ENCODE peak calls at places on chromosomes 3 and 15, in four cellular contexts. H, X, I and Y are unnamed samples.
A peak's percentile ranks its signal among the peaks of the same experiment; 100 is the strongest.

GRCh38 chr3:136862611-136862951 is 573 bp downstream of the NCK1 start:
- DNase-seq in H (peak; percentile 57), X (no peak), I (no peak), Y (peak; percentile 73)

GRCh38 chr3:21839592-21839991 is 88.6 kb upstream of the ZNF385D start:
- DNase-seq in H (peak; percentile 53), X (no peak), I (no peak), Y (peak; percentile 50)

GRCh38 chr3:73511555-73511954 is 113.2 kb downstream of the PDZRN3 start:
- DNase-seq in H (no peak), X (no peak), I (no peak), Y (no peak)

GRCh38 chr3:49316696-49317457 is 23.0 kb downstream of the USP4 start:
- DNase-seq in H (no peak), X (no peak), I (no peak), Y (no peak)

GRCh38 chr3:170734043-170734736 is 135.8 kb downstream of the RPL22L1 start:
- DNase-seq in H (no peak), X (no peak), I (no peak), Y (no peak)

GRCh38 chr3:185403002-185403401 is 40.1 kb downstream of the MAP3K13 start:
- DNase-seq in H (no peak), X (no peak), I (no peak), Y (no peak)

GRCh38 chr3:18302517-18302916 is 122.6 kb downstream of the SATB1 start:
- DNase-seq in H (peak; percentile 26), X (no peak), I (no peak), Y (peak; percentile 13)

GRCh38 chr15:68564173-68564572 is 14.6 kb upstream of the CORO2B start:
- DNase-seq in H (no peak), X (no peak), I (no peak), Y (no peak)

GRCh38 chr3:157782236-157782635 is 279.0 kb upstream of the VEPH1 start:
- DNase-seq in H (peak; percentile 19), X (no peak), I (no peak), Y (no peak)

GRCh38 chr3:139629033-139629432 is 48.7 kb downstream of the NMNAT3 start:
- DNase-seq in H (peak; percentile 2), X (no peak), I (no peak), Y (no peak)

GRCh38 chr15:58748040-58748786 is 1.3 kb downstream of the ADAM10 start:
- DNase-seq in H (no peak), X (no peak), I (no peak), Y (no peak)

GRCh38 chr15:68819451-68820204 is 1.1 kb downstream of the ANP32A start:
- DNase-seq in H (peak; percentile 47), X (no peak), I (peak; percentile 45), Y (peak; percentile 73)

GRCh38 chr3:185279582-185280138 is 25.8 kb upstream of the EHHADH start:
- DNase-seq in H (no peak), X (no peak), I (no peak), Y (no peak)

GRCh38 chr3:141294848-141295247 is 63.2 kb downstream of the PXYLP1 start:
- DNase-seq in H (peak; percentile 88), X (no peak), I (no peak), Y (peak; percentile 78)

GRCh38 chr15:65835452-65835851 is 33.8 kb upstream of the RAB11A start:
- DNase-seq in H (no peak), X (no peak), I (no peak), Y (no peak)

GRCh38 chr3:21041621-21042020 is 709.4 kb downstream of the ZNF385D start:
- DNase-seq in H (no peak), X (no peak), I (no peak), Y (no peak)

GRCh38 chr3:115040673-115041286 is 106.3 kb downstream of the ZBTB20 start:
- DNase-seq in H (peak; percentile 52), X (no peak), I (peak; percentile 5), Y (peak; percentile 43)

GRCh38 chr15:62958944-62959343 is 83.6 kb upstream of the TPM1 start:
- DNase-seq in H (no peak), X (no peak), I (no peak), Y (no peak)

DNA sequence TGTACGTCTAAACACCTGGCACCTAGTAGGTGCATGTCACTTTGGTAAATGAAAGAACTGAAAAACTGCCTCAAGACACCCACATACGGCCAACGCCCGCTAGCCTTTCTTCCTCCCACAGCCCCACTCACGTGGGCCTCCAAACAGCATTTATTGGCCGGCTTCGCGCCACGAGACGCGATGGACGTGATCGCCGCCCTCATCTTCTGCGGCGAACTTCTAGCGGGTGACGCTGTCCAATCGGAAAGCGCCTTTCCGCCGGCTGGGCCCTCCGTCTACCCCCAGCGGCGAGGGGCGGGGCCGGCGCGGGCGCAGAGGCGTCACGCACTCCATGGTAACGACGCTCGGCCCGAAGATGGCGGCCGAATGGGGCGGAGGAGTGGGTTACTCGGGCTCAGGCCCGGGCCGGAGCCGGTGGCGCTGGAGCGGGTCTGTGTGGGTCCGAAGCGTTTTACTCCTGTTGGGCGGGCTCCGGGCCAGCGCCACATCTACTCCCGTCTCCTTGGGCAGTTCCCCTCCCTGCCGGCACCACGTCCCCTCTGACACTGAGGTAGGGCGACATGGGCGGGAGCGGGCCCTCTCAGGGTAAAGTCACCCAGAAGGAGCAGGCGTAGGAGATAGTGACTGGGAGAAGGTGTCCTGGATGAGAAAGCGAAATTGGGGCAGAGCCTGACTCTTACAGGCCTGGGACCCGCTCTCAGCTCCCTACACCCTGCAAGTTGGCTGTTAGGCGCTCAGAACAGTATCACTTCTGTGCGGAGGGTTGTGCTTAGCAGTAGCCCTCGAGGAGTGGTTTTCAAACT is at the start of gene LMLN:
- DNase-seq in H (peak; percentile 94), X (peak; percentile 68), I (peak; percentile 90), Y (peak; percentile 97)
- H2BK120ac ChIP-seq in H (peak within 1 kb of the TSS; percentile 9), X (no peak within 1 kb of the TSS), I (no peak within 1 kb of the TSS), Y (no peak within 1 kb of the TSS)

DNA sequence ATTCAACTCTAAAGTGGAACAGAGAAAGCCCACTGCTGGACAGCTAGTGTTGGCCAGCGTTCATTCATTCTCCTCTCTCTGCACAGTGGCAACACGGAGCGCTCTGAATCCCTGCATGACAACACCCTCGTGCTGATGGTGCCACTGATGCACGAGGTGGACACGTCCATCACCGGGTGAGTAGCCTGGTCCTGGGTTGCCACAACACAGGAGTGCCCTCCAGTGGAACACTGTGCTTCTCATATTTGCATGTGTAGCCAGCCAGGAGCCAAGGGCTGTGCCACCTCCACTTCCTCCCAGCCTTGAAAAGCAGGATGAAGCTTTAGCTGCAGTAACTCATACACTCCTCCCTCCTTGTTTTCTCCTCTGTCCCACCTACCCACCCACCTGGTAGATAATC is 120.0 kb upstream of the CTDSPL start:
- DNase-seq in H (no peak), X (no peak), I (no peak), Y (no peak)
- H2AK5ac ChIP-seq in H (no peak overlapping the region), X (no peak overlapping the region), I (no peak overlapping the region), Y (no peak overlapping the region)

DNA sequence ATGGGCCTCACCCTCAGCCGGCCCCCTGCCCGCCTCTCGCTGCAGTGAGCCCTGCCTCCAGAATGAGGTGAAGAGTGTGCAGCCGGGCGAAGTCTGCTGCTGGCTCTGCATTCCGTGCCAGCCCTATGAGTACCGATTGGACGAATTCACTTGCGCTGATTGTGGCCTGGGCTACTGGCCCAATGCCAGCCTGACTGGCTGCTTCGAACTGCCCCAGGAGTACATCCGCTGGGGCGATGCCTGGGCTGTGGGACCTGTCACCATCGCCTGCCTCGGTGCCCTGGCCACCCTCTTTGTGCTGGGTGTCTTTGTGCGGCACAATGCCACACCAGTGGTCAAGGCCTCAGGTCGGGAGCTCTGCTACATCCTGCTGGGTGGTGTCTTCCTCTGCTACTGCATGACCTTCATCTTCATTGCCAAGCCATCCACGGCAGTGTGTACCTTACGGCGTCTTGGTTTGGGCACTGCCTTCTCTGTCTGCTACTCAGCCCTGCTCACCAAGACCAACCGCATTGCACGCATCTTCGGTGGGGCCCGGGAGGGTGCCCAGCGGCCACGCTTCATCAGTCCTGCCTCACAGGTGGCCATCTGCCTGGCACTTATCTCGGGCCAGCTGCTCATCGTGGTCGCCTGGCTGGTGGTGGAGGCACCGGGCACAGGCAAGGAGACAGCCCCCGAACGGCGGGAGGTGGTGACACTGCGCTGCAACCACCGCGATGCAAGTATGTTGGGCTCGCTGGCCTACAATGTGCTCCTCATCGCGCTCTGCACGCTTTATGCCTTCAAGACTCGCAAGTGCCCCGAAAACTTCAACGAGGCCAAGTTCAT is 8.6 kb downstream of the GRM2 start:
- DNase-seq in H (no peak), X (no peak), I (no peak), Y (no peak)
- H3K4me2 ChIP-seq in H (no peak overlapping the region), X (no peak overlapping the region), I (no peak overlapping the region), Y (no peak overlapping the region)

DNA sequence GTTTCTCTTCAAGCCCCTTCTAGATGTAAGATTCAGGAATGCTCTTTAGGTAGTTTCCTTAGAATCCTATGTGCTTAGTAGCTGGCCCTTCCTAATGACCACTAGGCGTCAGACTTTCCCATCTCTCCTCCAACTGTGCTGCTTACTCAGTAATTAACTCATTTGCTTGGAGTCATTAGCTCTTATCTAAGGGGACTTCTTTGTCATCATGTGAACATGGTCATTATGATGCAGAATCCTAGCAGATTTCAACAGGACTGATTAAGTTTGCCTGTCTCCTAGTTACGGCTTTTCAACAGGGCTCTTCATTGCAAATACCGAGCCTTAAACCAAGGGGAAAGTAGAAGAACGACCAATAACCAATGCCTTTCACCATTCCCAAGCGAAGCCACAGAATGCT is 46.4 kb downstream of the GJD2 start:
- DNase-seq in H (peak; percentile 66), X (peak; percentile 15), I (peak; percentile 55), Y (peak; percentile 78)
- H2BK120ac ChIP-seq in H (peak overlapping the region; percentile 16), X (no peak overlapping the region), I (no peak overlapping the region), Y (no peak overlapping the region)